ENCODE peak calls at places on chromosomes 12 and 14, in five cellular contexts. Q, D, U, A and P are unnamed samples.

GRCh38 chr12:117025481-117026151 is 73.6 kb downstream of the TESC start:
- DNase-seq in D (no peak), A (peak; percentile 70), Q (peak; percentile 77), U (peak; percentile 56), P (peak; percentile 76)

GRCh38 chr12:17661250-17661649 is 428.7 kb downstream of the RERGL start:
- DNase-seq in A (no peak), D (no peak), U (no peak), Q (no peak), P (no peak)

GRCh38 chr12:106130474-106131113 is 8.2 kb downstream of the NUAK1 start:
- DNase-seq in U (no peak), Q (no peak), A (no peak), D (no peak), P (no peak)

GRCh38 chr12:54723653-54724256 is 75.6 kb upstream of the DCD start:
- DNase-seq in Q (no peak), D (no peak), U (peak; percentile 19), A (no peak), P (no peak)

GRCh38 chr12:111274820-111275219 is 94.1 kb downstream of the PHETA1 start:
- DNase-seq in U (no peak), D (no peak), A (peak; percentile 22), Q (peak; percentile 43), P (peak; percentile 41)

GRCh38 chr12:55717397-55718007 is 1.7 kb downstream of the BLOC1S1 start:
- DNase-seq in Q (no peak), U (no peak), D (no peak), A (peak; percentile 84), P (no peak)

GRCh38 chr12:12350868-12351463 is 924 bp upstream of the MANSC1 start:
- DNase-seq in A (no peak), U (no peak), D (no peak), Q (no peak), P (no peak)

GRCh38 chr14:72545411-72546311 is 348.2 kb downstream of the DPF3 start:
- DNase-seq in Q (no peak), U (no peak), D (no peak), A (peak; percentile 38), P (no peak)

GRCh38 chr12:3552726-3553045 is 61.7 kb downstream of the PRMT8 start:
- DNase-seq in Q (no peak), D (no peak), U (no peak), A (no peak), P (no peak)

GRCh38 chr14:97298331-97298730 is 501.1 kb downstream of the VRK1 start:
- DNase-seq in Q (no peak), U (no peak), D (no peak), A (no peak), P (no peak)